ENCODE peak calls at places on chromosomes 7 and 10, in six cellular contexts. One of them, this sample, is unnamed.

GRCh38 chr10:75234683-75235374 is 928 bp downstream of the COMTD1 start:
- DNase-seq in cardiac muscle cell: no peak
- DNase-seq in body of pancreas: no peak
- DNase-seq in brain microvascular endothelial cell: no peak
- DNase-seq in BJ: no peak
- DNase-seq in ascending aorta: no peak
- DNase-seq in this sample: no peak

GRCh38 chr10:100122780-100123179 is 41.1 kb upstream of the CPN1 start:
- DNase-seq in brain microvascular endothelial cell: no peak
- DNase-seq in body of pancreas: no peak
- DNase-seq in cardiac muscle cell: no peak
- DNase-seq in BJ: no peak
- DNase-seq in ascending aorta: no peak
- DNase-seq in this sample: no peak

GRCh38 chr10:6173203-6173602 is 29.5 kb upstream of the PFKFB3 start:
- DNase-seq in body of pancreas: no peak
- DNase-seq in ascending aorta: no peak
- DNase-seq in BJ: no peak
- DNase-seq in cardiac muscle cell: no peak
- DNase-seq in brain microvascular endothelial cell: no peak
- DNase-seq in this sample: no peak

GRCh38 chr10:8137272-8137680 is 82.8 kb downstream of the GATA3 start:
- DNase-seq in cardiac muscle cell: no peak
- DNase-seq in brain microvascular endothelial cell: no peak
- DNase-seq in BJ: no peak
- DNase-seq in ascending aorta: no peak
- DNase-seq in body of pancreas: no peak
- DNase-seq in this sample: no peak

GRCh38 chr10:104259999-104260774 is 5.5 kb downstream of the GSTO1 start:
- DNase-seq in body of pancreas: no peak
- DNase-seq in BJ: no peak
- DNase-seq in cardiac muscle cell: peak
- DNase-seq in brain microvascular endothelial cell: peak
- DNase-seq in ascending aorta: no peak
- DNase-seq in this sample: no peak

GRCh38 chr7:100102950-100103840 is 1.8 kb downstream of the AP4M1 start:
- DNase-seq in BJ: peak
- DNase-seq in brain microvascular endothelial cell: peak
- DNase-seq in cardiac muscle cell: peak
- DNase-seq in ascending aorta: no peak
- DNase-seq in body of pancreas: no peak
- DNase-seq in this sample: no peak

GRCh38 chr7:64990936-64991335 is at the start of gene ZNF117:
- DNase-seq in ascending aorta: no peak
- DNase-seq in cardiac muscle cell: no peak
- DNase-seq in BJ: no peak
- DNase-seq in body of pancreas: no peak
- DNase-seq in brain microvascular endothelial cell: no peak
- DNase-seq in this sample: no peak

GRCh38 chr7:17307033-17307432 is 8.6 kb downstream of the AHR start:
- DNase-seq in BJ: no peak
- DNase-seq in body of pancreas: peak
- DNase-seq in cardiac muscle cell: peak
- DNase-seq in ascending aorta: no peak
- DNase-seq in brain microvascular endothelial cell: no peak
- DNase-seq in this sample: no peak

GRCh38 chr10:125409756-125410155 is 249.4 kb upstream of the CTBP2 start:
- DNase-seq in body of pancreas: no peak
- DNase-seq in ascending aorta: no peak
- DNase-seq in BJ: no peak
- DNase-seq in brain microvascular endothelial cell: no peak
- DNase-seq in cardiac muscle cell: no peak
- DNase-seq in this sample: no peak

GRCh38 chr7:128442346-128442745 is 13.3 kb upstream of the HILPDA start:
- DNase-seq in brain microvascular endothelial cell: no peak
- DNase-seq in ascending aorta: no peak
- DNase-seq in BJ: no peak
- DNase-seq in cardiac muscle cell: no peak
- DNase-seq in body of pancreas: no peak
- DNase-seq in this sample: no peak

GRCh38 chr10:47370878-47371277 is 13.2 kb downstream of the ZNF488 start:
- DNase-seq in cardiac muscle cell: no peak
- DNase-seq in brain microvascular endothelial cell: no peak
- DNase-seq in body of pancreas: no peak
- DNase-seq in ascending aorta: no peak
- DNase-seq in BJ: no peak
- DNase-seq in this sample: no peak

GRCh38 chr7:28698744-28699291 is 259.3 kb downstream of the TRIL start:
- DNase-seq in body of pancreas: no peak
- DNase-seq in BJ: no peak
- DNase-seq in ascending aorta: no peak
- DNase-seq in brain microvascular endothelial cell: no peak
- DNase-seq in cardiac muscle cell: no peak
- DNase-seq in this sample: no peak

GRCh38 chr10:31397852-31398251 is 78.8 kb downstream of the ZEB1 start:
- DNase-seq in cardiac muscle cell: no peak
- DNase-seq in brain microvascular endothelial cell: no peak
- DNase-seq in BJ: no peak
- DNase-seq in body of pancreas: no peak
- DNase-seq in ascending aorta: no peak
- DNase-seq in this sample: no peak

GRCh38 chr10:97210576-97210975 is 24.8 kb upstream of the SLIT1 start:
- DNase-seq in brain microvascular endothelial cell: peak
- DNase-seq in BJ: no peak
- DNase-seq in ascending aorta: no peak
- DNase-seq in body of pancreas: peak
- DNase-seq in cardiac muscle cell: peak
- DNase-seq in this sample: peak

GRCh38 chr7:27122075-27122910 is 8.3 kb downstream of the HOXA4 start:
- DNase-seq in body of pancreas: no peak
- DNase-seq in brain microvascular endothelial cell: no peak
- DNase-seq in cardiac muscle cell: no peak
- DNase-seq in BJ: no peak
- DNase-seq in ascending aorta: no peak
- DNase-seq in this sample: no peak

GRCh38 chr10:122974034-122974433 is 6.2 kb upstream of the PSTK start:
- DNase-seq in brain microvascular endothelial cell: no peak
- DNase-seq in cardiac muscle cell: peak
- DNase-seq in body of pancreas: peak
- DNase-seq in BJ: no peak
- DNase-seq in ascending aorta: no peak
- DNase-seq in this sample: peak

GRCh38 chr7:105218215-105218614 is 170.5 kb downstream of the SRPK2 start:
- DNase-seq in BJ: no peak
- DNase-seq in brain microvascular endothelial cell: no peak
- DNase-seq in cardiac muscle cell: no peak
- DNase-seq in body of pancreas: no peak
- DNase-seq in ascending aorta: no peak
- DNase-seq in this sample: peak

GRCh38 chr7:42237891-42238531 is 1.0 kb upstream of the GLI3 start:
- DNase-seq in cardiac muscle cell: peak
- DNase-seq in body of pancreas: peak
- DNase-seq in BJ: no peak
- DNase-seq in ascending aorta: no peak
- DNase-seq in brain microvascular endothelial cell: no peak
- DNase-seq in this sample: no peak

GRCh38 chr7:27586825-27587224 is 75.9 kb downstream of the HIBADH start:
- DNase-seq in body of pancreas: peak
- DNase-seq in BJ: no peak
- DNase-seq in cardiac muscle cell: no peak
- DNase-seq in brain microvascular endothelial cell: no peak
- DNase-seq in ascending aorta: no peak
- DNase-seq in this sample: no peak

GRCh38 chr7:151552352-151553028 is 32.8 kb upstream of the RHEB start:
- DNase-seq in ascending aorta: no peak
- DNase-seq in cardiac muscle cell: no peak
- DNase-seq in brain microvascular endothelial cell: no peak
- DNase-seq in body of pancreas: peak
- DNase-seq in BJ: no peak
- DNase-seq in this sample: no peak

GRCh38 chr7:36723951-36724664 is at the start of gene AOAH:
- DNase-seq in BJ: no peak
- DNase-seq in body of pancreas: peak
- DNase-seq in cardiac muscle cell: no peak
- DNase-seq in brain microvascular endothelial cell: no peak
- DNase-seq in ascending aorta: peak
- DNase-seq in this sample: no peak

GRCh38 chr7:51321961-51322515 is 5.4 kb upstream of the COBL start:
- DNase-seq in brain microvascular endothelial cell: no peak
- DNase-seq in cardiac muscle cell: no peak
- DNase-seq in body of pancreas: no peak
- DNase-seq in ascending aorta: no peak
- DNase-seq in BJ: no peak
- DNase-seq in this sample: no peak

GRCh38 chr7:135697276-135698049 is 30.5 kb downstream of the SLC13A4 start:
- DNase-seq in cardiac muscle cell: no peak
- DNase-seq in brain microvascular endothelial cell: no peak
- DNase-seq in body of pancreas: no peak
- DNase-seq in ascending aorta: no peak
- DNase-seq in BJ: no peak
- DNase-seq in this sample: no peak

GRCh38 chr7:95245828-95246227 is 78.5 kb downstream of the PON1 start:
- DNase-seq in body of pancreas: no peak
- DNase-seq in BJ: no peak
- DNase-seq in brain microvascular endothelial cell: no peak
- DNase-seq in ascending aorta: no peak
- DNase-seq in cardiac muscle cell: peak
- DNase-seq in this sample: no peak

GRCh38 chr10:55466806-55467504 is 665.9 kb upstream of the PCDH15 start:
- DNase-seq in brain microvascular endothelial cell: no peak
- DNase-seq in BJ: no peak
- DNase-seq in body of pancreas: no peak
- DNase-seq in cardiac muscle cell: no peak
- DNase-seq in ascending aorta: no peak
- DNase-seq in this sample: no peak

GRCh38 chr7:31651800-31652326 is 35.2 kb upstream of the PPP1R17 start:
- DNase-seq in brain microvascular endothelial cell: no peak
- DNase-seq in BJ: no peak
- DNase-seq in body of pancreas: no peak
- DNase-seq in ascending aorta: no peak
- DNase-seq in cardiac muscle cell: no peak
- DNase-seq in this sample: no peak

GRCh38 chr7:31642681-31643115 is 44.3 kb upstream of the PPP1R17 start:
- DNase-seq in brain microvascular endothelial cell: no peak
- DNase-seq in cardiac muscle cell: no peak
- DNase-seq in ascending aorta: no peak
- DNase-seq in body of pancreas: no peak
- DNase-seq in BJ: no peak
- DNase-seq in this sample: no peak

GRCh38 chr7:31648288-31648687 is 38.7 kb upstream of the PPP1R17 start:
- DNase-seq in BJ: no peak
- DNase-seq in brain microvascular endothelial cell: peak
- DNase-seq in body of pancreas: no peak
- DNase-seq in cardiac muscle cell: peak
- DNase-seq in ascending aorta: no peak
- DNase-seq in this sample: no peak

GRCh38 chr7:31651234-31651633 is 35.8 kb upstream of the PPP1R17 start:
- DNase-seq in body of pancreas: no peak
- DNase-seq in ascending aorta: no peak
- DNase-seq in BJ: no peak
- DNase-seq in brain microvascular endothelial cell: no peak
- DNase-seq in cardiac muscle cell: no peak
- DNase-seq in this sample: no peak

GRCh38 chr7:31646969-31647368 is 40.0 kb upstream of the PPP1R17 start:
- DNase-seq in BJ: no peak
- DNase-seq in brain microvascular endothelial cell: no peak
- DNase-seq in ascending aorta: no peak
- DNase-seq in body of pancreas: no peak
- DNase-seq in cardiac muscle cell: no peak
- DNase-seq in this sample: no peak
- H3K4me3 ChIP-seq in BJ: no peak
- H3K4me3 ChIP-seq in brain microvascular endothelial cell: no peak
- H3K4me3 ChIP-seq in ascending aorta: no peak
- H3K4me3 ChIP-seq in body of pancreas: no peak
- H3K4me3 ChIP-seq in cardiac muscle cell: no peak
- H3K4me3 ChIP-seq in this sample: no peak

DNA sequence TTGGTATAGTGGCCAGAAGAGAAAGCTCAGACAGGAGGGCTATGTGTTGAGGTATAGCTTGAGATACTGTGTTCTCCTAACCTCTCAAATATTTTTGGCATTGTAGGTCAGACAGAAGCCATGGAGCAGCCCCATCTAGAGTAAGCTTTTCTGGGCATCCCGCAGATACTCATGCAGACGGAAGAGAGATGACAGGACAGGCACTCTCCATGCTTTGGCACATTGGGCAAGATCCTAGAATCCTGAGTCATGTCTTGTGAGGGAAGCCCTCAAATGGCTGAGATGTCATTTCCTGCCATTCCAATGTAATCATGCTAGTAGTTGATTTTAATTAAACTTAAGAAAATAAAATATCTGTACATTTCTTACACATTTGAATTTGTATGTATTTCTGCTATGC is 16.8 kb upstream of the KIF20B start:
- DNase-seq in body of pancreas: no peak
- DNase-seq in cardiac muscle cell: peak
- DNase-seq in brain microvascular endothelial cell: peak
- DNase-seq in BJ: no peak
- DNase-seq in ascending aorta: no peak
- DNase-seq in this sample: no peak
- TF ChIP-seq CTCF in body of pancreas: no peak
- TF ChIP-seq CTCF in cardiac muscle cell: no peak
- TF ChIP-seq CTCF in brain microvascular endothelial cell: no peak
- TF ChIP-seq CTCF in BJ: no peak
- TF ChIP-seq CTCF in ascending aorta: no peak
- TF ChIP-seq CTCF in this sample: no peak

DNA sequence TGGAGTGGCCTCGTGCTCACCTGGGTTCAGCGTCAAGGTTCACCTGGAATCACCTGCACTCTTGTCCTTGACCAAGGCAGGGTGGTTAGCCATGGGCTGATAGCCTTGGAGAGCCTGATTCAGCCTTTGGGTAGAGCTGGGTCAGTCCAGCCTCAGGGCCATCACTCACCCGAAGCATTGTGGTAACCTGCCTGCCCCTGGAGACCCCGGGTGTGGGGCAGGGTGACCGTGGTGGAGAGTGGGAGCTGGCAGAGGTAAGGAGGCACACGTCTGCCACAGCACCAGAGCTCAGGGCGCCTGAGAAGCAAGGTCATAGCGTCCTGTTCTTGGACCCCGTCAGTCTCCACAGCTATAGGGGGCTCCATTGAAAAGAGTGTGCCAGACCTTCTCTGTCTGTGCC is 27.7 kb upstream of the WDFY4 start:
- DNase-seq in brain microvascular endothelial cell: no peak
- DNase-seq in ascending aorta: no peak
- DNase-seq in body of pancreas: no peak
- DNase-seq in cardiac muscle cell: no peak
- DNase-seq in BJ: no peak
- DNase-seq in this sample: no peak
- H3K4me3 ChIP-seq in brain microvascular endothelial cell: no peak
- H3K4me3 ChIP-seq in ascending aorta: peak
- H3K4me3 ChIP-seq in body of pancreas: no peak
- H3K4me3 ChIP-seq in cardiac muscle cell: no peak
- H3K4me3 ChIP-seq in BJ: peak
- H3K4me3 ChIP-seq in this sample: no peak

GRCh38 chr7:44638611-44639557 is 32.5 kb downstream of the OGDH start:
- DNase-seq in body of pancreas: peak
- DNase-seq in BJ: peak
- DNase-seq in cardiac muscle cell: peak
- DNase-seq in brain microvascular endothelial cell: peak
- DNase-seq in ascending aorta: peak
- DNase-seq in this sample: no peak
- TF ChIP-seq CTCF in body of pancreas: no peak
- TF ChIP-seq CTCF in BJ: no peak
- TF ChIP-seq CTCF in cardiac muscle cell: no peak
- TF ChIP-seq CTCF in brain microvascular endothelial cell: no peak
- TF ChIP-seq CTCF in ascending aorta: no peak
- TF ChIP-seq CTCF in this sample: no peak